ENCODE peak calls at places on chromosomes 12 and 14, in ten cellular contexts. H, D, O, Z, U, W, Y, B, X and L are unnamed samples.

GRCh38 chr12:116659771-116660481 is 77.9 kb downstream of the SPRING1 start:
- DNase-seq in H (no peak), D (no peak), O (no peak), Z (no peak), U (no peak), W (no peak), Y (no peak), B (no peak), X (no peak), L (no peak)

GRCh38 chr12:121364657-121365265 is 12.6 kb upstream of the ANAPC5 start:
- DNase-seq in H (no peak), D (no peak), O (no peak), Z (no peak), U (no peak), W (no peak), Y (no peak), B (no peak), X (no peak), L (no peak)

GRCh38 chr14:73209943-73210342 is 27.4 kb upstream of the PAPLN start:
- DNase-seq in H (no peak), D (peak), O (peak), Z (no peak), U (no peak), W (no peak), Y (no peak), B (no peak), X (no peak), L (no peak)

GRCh38 chr14:73477618-73478266 is 13.0 kb upstream of the RIOX1 start:
- DNase-seq in H (no peak), D (no peak), O (peak), Z (no peak), U (no peak), W (no peak), Y (no peak), B (no peak), X (peak), L (no peak)

GRCh38 chr12:114911196-114911595 is 227.2 kb upstream of the TBX3 start:
- DNase-seq in H (no peak), D (peak), O (no peak), Z (no peak), U (no peak), W (no peak), Y (no peak), B (no peak), X (no peak), L (no peak)

GRCh38 chr14:76237349-76237990 is 85.7 kb downstream of the GPATCH2L start:
- DNase-seq in H (no peak), D (no peak), O (no peak), Z (no peak), U (no peak), W (no peak), Y (no peak), B (no peak), X (no peak), L (no peak)

GRCh38 chr14:28635387-28635786 is 131.2 kb upstream of the FOXG1 start:
- DNase-seq in H (no peak), D (peak), O (no peak), Z (no peak), U (no peak), W (peak), Y (no peak), B (no peak), X (peak), L (no peak)

GRCh38 chr12:100024974-100025555 is 40.3 kb upstream of the ANKS1B start:
- DNase-seq in H (no peak), D (no peak), O (no peak), Z (no peak), U (no peak), W (no peak), Y (no peak), B (no peak), X (no peak), L (no peak)

GRCh38 chr12:92943482-92944250 is 14.6 kb upstream of the EEA1 start:
- DNase-seq in H (no peak), D (peak), O (no peak), Z (no peak), U (no peak), W (no peak), Y (no peak), B (no peak), X (no peak), L (no peak)

GRCh38 chr14:103105580-103106168 is 11.1 kb downstream of the EXOC3L4 start:
- DNase-seq in H (no peak), D (no peak), O (no peak), Z (no peak), U (no peak), W (no peak), Y (no peak), B (no peak), X (no peak), L (no peak)

GRCh38 chr14:93014038-93015023 is 91.4 kb downstream of the CHGA start:
- DNase-seq in H (no peak), D (no peak), O (no peak), Z (no peak), U (no peak), W (no peak), Y (no peak), B (no peak), X (no peak), L (no peak)

GRCh38 chr12:56321027-56321426 is 5.2 kb upstream of the CNPY2 start:
- DNase-seq in H (no peak), D (peak), O (no peak), Z (no peak), U (no peak), W (peak), Y (no peak), B (no peak), X (no peak), L (no peak)

GRCh38 chr14:50064993-50065392 is 51.4 kb downstream of the VCPKMT start:
- DNase-seq in H (peak), D (no peak), O (no peak), Z (no peak), U (no peak), W (peak), Y (peak), B (peak), X (peak), L (peak)

GRCh38 chr12:109829667-109830066 is 3.5 kb downstream of the TRPV4 start:
- DNase-seq in H (no peak), D (no peak), O (no peak), Z (no peak), U (no peak), W (no peak), Y (no peak), B (no peak), X (no peak), L (no peak)